ENCODE peak calls at places on chromosome 22, in four cellular contexts. M, Y, E and R are unnamed samples.
A peak's percentile ranks its signal among the peaks of the same experiment; 100 is the strongest.

GRCh38 chr22:38570841-38571364 is 920 bp upstream of the DMC1 start:
- DNase-seq in M (peak; percentile 21), Y (no peak), E (peak; percentile 3), R (peak; percentile 17)

GRCh38 chr22:48096411-48096810 is 1334.0 kb downstream of the TBC1D22A start:
- DNase-seq in M (no peak), Y (no peak), E (no peak), R (no peak)

GRCh38 chr22:22068025-22068424 is 85.4 kb upstream of the TOP3B start:
- DNase-seq in M (no peak), Y (no peak), E (no peak), R (no peak)

GRCh38 chr22:20510811-20511577 is 3.6 kb downstream of the MED15 start:
- DNase-seq in M (no peak), Y (no peak), E (no peak), R (no peak)

GRCh38 chr22:24157783-24158170 is 23.5 kb upstream of the SUSD2 start:
- DNase-seq in M (no peak), Y (no peak), E (no peak), R (no peak)

GRCh38 chr22:32564170-32565001 is 89.8 kb downstream of the FBXO7 start:
- DNase-seq in M (no peak), Y (no peak), E (no peak), R (peak; percentile 58)

GRCh38 chr22:45240810-45241631 is at the start of gene KIAA0930:
- DNase-seq in M (peak; percentile 76), Y (peak; percentile 84), E (peak; percentile 78), R (peak; percentile 68)

GRCh38 chr22:36409911-36410756 is 22.4 kb upstream of the MYH9 start:
- DNase-seq in M (peak; percentile 65), Y (peak; percentile 88), E (peak; percentile 43), R (no peak)

GRCh38 chr22:28029201-28029948 is 110.3 kb upstream of the PITPNB start:
- DNase-seq in M (no peak), Y (no peak), E (no peak), R (peak; percentile 49)

GRCh38 chr22:38338772-38339379 is 21.6 kb upstream of the CSNK1E start:
- DNase-seq in M (no peak), Y (no peak), E (no peak), R (no peak)

GRCh38 chr22:45709866-45710265 is 38.2 kb downstream of the ATXN10 start:
- DNase-seq in M (no peak), Y (no peak), E (no peak), R (peak; percentile 82)

GRCh38 chr22:24060375-24060788 is 49.3 kb downstream of the CABIN1 start:
- DNase-seq in M (no peak), Y (no peak), E (no peak), R (peak; percentile 96)

GRCh38 chr22:19723990-19724827 is 870 bp downstream of the GP1BB start:
- DNase-seq in M (no peak), Y (no peak), E (peak; percentile 27), R (peak; percentile 18)